ENCODE peak calls at places on chromosomes 2 and 18, in eight cellular contexts. One of them, this sample, is unnamed.

GRCh38 chr2:101446869-101447268 is 28.0 kb downstream of the RFX8 start:
- DNase-seq in HepG2: no peak
- DNase-seq in Panc1: no peak
- DNase-seq in A549: no peak
- DNase-seq in K562: no peak
- DNase-seq in GM23338: no peak
- DNase-seq in SK-N-SH: no peak
- DNase-seq in HCT116: no peak
- DNase-seq in this sample: peak; percentile 56

GRCh38 chr2:69253893-69254292 is 133.1 kb downstream of the GFPT1 start:
- DNase-seq in SK-N-SH: no peak
- DNase-seq in GM23338: no peak
- DNase-seq in A549: peak; percentile 83
- DNase-seq in Panc1: peak; percentile 98
- DNase-seq in HCT116: no peak
- DNase-seq in K562: no peak
- DNase-seq in HepG2: no peak
- DNase-seq in this sample: no peak

GRCh38 chr2:145729993-145730770 is 1210.3 kb upstream of the ZEB2 start:
- DNase-seq in A549: no peak
- DNase-seq in GM23338: no peak
- DNase-seq in K562: peak; percentile 47
- DNase-seq in HepG2: no peak
- DNase-seq in Panc1: no peak
- DNase-seq in SK-N-SH: no peak
- DNase-seq in HCT116: no peak
- DNase-seq in this sample: no peak

GRCh38 chr2:239826376-239826775 is 198.8 kb downstream of the NDUFA10 start:
- DNase-seq in A549: no peak
- DNase-seq in Panc1: no peak
- DNase-seq in GM23338: no peak
- DNase-seq in SK-N-SH: no peak
- DNase-seq in HCT116: no peak
- DNase-seq in K562: no peak
- DNase-seq in HepG2: no peak
- DNase-seq in this sample: no peak

GRCh38 chr18:6781179-6781714 is 51.7 kb downstream of the ARHGAP28 start:
- DNase-seq in SK-N-SH: peak; percentile 72
- DNase-seq in HCT116: no peak
- DNase-seq in A549: no peak
- DNase-seq in GM23338: no peak
- DNase-seq in HepG2: no peak
- DNase-seq in Panc1: no peak
- DNase-seq in K562: no peak
- DNase-seq in this sample: no peak

GRCh38 chr2:45797451-45798230 is 146.2 kb downstream of the PRKCE start:
- DNase-seq in A549: no peak
- DNase-seq in GM23338: peak; percentile 19
- DNase-seq in HepG2: no peak
- DNase-seq in Panc1: no peak
- DNase-seq in HCT116: no peak
- DNase-seq in SK-N-SH: no peak
- DNase-seq in K562: no peak
- DNase-seq in this sample: no peak

GRCh38 chr2:181953773-181954537 is 31.7 kb upstream of the PPP1R1C start:
- DNase-seq in K562: peak; percentile 67
- DNase-seq in HCT116: peak; percentile 83
- DNase-seq in HepG2: peak; percentile 70
- DNase-seq in SK-N-SH: peak; percentile 67
- DNase-seq in A549: peak; percentile 55
- DNase-seq in Panc1: peak; percentile 42
- DNase-seq in GM23338: peak; percentile 95
- DNase-seq in this sample: peak; percentile 15

GRCh38 chr2:219618733-219619122 is 8.7 kb upstream of the SLC4A3 start:
- DNase-seq in A549: no peak
- DNase-seq in GM23338: no peak
- DNase-seq in HepG2: no peak
- DNase-seq in SK-N-SH: no peak
- DNase-seq in Panc1: no peak
- DNase-seq in K562: no peak
- DNase-seq in HCT116: no peak
- DNase-seq in this sample: no peak

GRCh38 chr2:72993147-72993546 is 75.8 kb downstream of the EMX1 start:
- DNase-seq in Panc1: peak; percentile 43
- DNase-seq in GM23338: peak; percentile 87
- DNase-seq in HepG2: peak; percentile 58
- DNase-seq in A549: peak; percentile 89
- DNase-seq in K562: peak; percentile 85
- DNase-seq in SK-N-SH: peak; percentile 85
- DNase-seq in HCT116: peak; percentile 22
- DNase-seq in this sample: peak; percentile 35

GRCh38 chr2:208134928-208135586 is 5.4 kb upstream of the CRYGC start:
- DNase-seq in A549: no peak
- DNase-seq in GM23338: no peak
- DNase-seq in HepG2: peak; percentile 33
- DNase-seq in Panc1: no peak
- DNase-seq in HCT116: no peak
- DNase-seq in K562: no peak
- DNase-seq in SK-N-SH: no peak
- DNase-seq in this sample: peak; percentile 12

GRCh38 chr2:11319939-11320338 is 24.5 kb downstream of the ROCK2 start:
- DNase-seq in A549: no peak
- DNase-seq in Panc1: no peak
- DNase-seq in K562: no peak
- DNase-seq in HCT116: no peak
- DNase-seq in HepG2: no peak
- DNase-seq in SK-N-SH: no peak
- DNase-seq in GM23338: no peak
- DNase-seq in this sample: no peak

GRCh38 chr2:173955004-173955403 is 10.2 kb downstream of the SP3 start:
- DNase-seq in HCT116: no peak
- DNase-seq in A549: no peak
- DNase-seq in Panc1: no peak
- DNase-seq in GM23338: no peak
- DNase-seq in K562: no peak
- DNase-seq in SK-N-SH: no peak
- DNase-seq in HepG2: peak; percentile 42
- DNase-seq in this sample: peak; percentile 59

GRCh38 chr2:55934337-55934736 is 10.8 kb upstream of the EFEMP1 start:
- DNase-seq in HCT116: no peak
- DNase-seq in HepG2: no peak
- DNase-seq in K562: no peak
- DNase-seq in GM23338: no peak
- DNase-seq in Panc1: no peak
- DNase-seq in SK-N-SH: no peak
- DNase-seq in A549: no peak
- DNase-seq in this sample: no peak

GRCh38 chr2:42967959-42968674 is 175.7 kb upstream of the HAAO start:
- DNase-seq in Panc1: no peak
- DNase-seq in K562: peak; percentile 91
- DNase-seq in HCT116: no peak
- DNase-seq in GM23338: no peak
- DNase-seq in A549: no peak
- DNase-seq in HepG2: no peak
- DNase-seq in SK-N-SH: peak; percentile 80
- DNase-seq in this sample: no peak

GRCh38 chr18:10354241-10354811 is 100.1 kb upstream of the APCDD1 start:
- DNase-seq in GM23338: no peak
- DNase-seq in A549: no peak
- DNase-seq in K562: no peak
- DNase-seq in SK-N-SH: no peak
- DNase-seq in HepG2: no peak
- DNase-seq in Panc1: no peak
- DNase-seq in HCT116: no peak
- DNase-seq in this sample: peak; percentile 17
- TF ChIP-seq REST in GM23338: no peak
- TF ChIP-seq REST in A549: no peak
- TF ChIP-seq REST in K562: no peak
- TF ChIP-seq REST in SK-N-SH: no peak
- TF ChIP-seq REST in HepG2: no peak
- TF ChIP-seq REST in Panc1: no peak
- TF ChIP-seq REST in HCT116: no peak
- TF ChIP-seq REST in this sample: no peak

GRCh38 chr18:48547456-48548403 is 8.9 kb downstream of the CTIF start:
- DNase-seq in GM23338: peak; percentile 55
- DNase-seq in HCT116: no peak
- DNase-seq in A549: no peak
- DNase-seq in Panc1: no peak
- DNase-seq in HepG2: no peak
- DNase-seq in K562: peak; percentile 19
- DNase-seq in SK-N-SH: no peak
- DNase-seq in this sample: no peak
- TF ChIP-seq REST in GM23338: no peak
- TF ChIP-seq REST in HCT116: no peak
- TF ChIP-seq REST in A549: no peak
- TF ChIP-seq REST in Panc1: no peak
- TF ChIP-seq REST in HepG2: no peak
- TF ChIP-seq REST in K562: no peak
- TF ChIP-seq REST in SK-N-SH: no peak
- TF ChIP-seq REST in this sample: no peak

GRCh38 chr2:7168012-7168411 is 250.8 kb downstream of the RNF144A start:
- DNase-seq in HepG2: no peak
- DNase-seq in K562: no peak
- DNase-seq in SK-N-SH: no peak
- DNase-seq in A549: no peak
- DNase-seq in HCT116: no peak
- DNase-seq in GM23338: no peak
- DNase-seq in Panc1: no peak
- DNase-seq in this sample: no peak
- TF ChIP-seq REST in HepG2: no peak
- TF ChIP-seq REST in K562: no peak
- TF ChIP-seq REST in SK-N-SH: no peak
- TF ChIP-seq REST in A549: no peak
- TF ChIP-seq REST in HCT116: no peak
- TF ChIP-seq REST in GM23338: no peak
- TF ChIP-seq REST in Panc1: no peak
- TF ChIP-seq REST in this sample: no peak

GRCh38 chr2:51232026-51232425 is 200.1 kb upstream of the NRXN1 start:
- DNase-seq in HCT116: no peak
- DNase-seq in GM23338: no peak
- DNase-seq in K562: no peak
- DNase-seq in Panc1: no peak
- DNase-seq in HepG2: no peak
- DNase-seq in SK-N-SH: no peak
- DNase-seq in A549: no peak
- DNase-seq in this sample: no peak

DNA sequence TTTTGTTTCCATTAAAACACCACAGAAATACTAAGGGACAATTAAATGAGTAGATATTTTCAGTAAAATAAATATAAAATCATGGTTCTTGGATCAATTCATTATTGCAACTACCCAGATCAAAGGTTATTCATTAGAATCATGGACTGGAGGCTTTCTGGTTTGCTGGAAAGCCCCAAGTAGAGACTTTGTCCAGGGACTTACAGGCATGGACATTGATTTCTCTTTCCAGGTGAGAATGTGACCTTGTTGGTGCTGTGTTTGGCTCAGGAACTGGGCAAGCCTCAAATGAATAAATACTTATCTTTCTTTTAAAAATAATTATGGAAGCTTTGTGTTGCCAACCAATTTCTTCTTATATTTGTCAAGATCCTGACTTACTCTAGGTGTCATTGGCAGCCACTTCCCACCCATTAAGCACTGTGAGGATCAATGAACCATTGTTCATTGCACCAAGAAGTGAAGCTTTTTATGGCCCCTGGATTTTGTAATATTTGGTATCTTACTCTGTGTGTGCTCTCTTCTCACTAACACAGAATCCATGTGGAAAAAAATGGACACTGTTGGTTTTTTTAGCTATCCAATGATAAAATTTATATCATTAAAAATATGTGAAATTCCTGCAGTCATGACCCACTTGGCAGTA is 205.8 kb upstream of the NRXN1 start:
- DNase-seq in K562: no peak
- DNase-seq in HepG2: no peak
- DNase-seq in A549: no peak
- DNase-seq in HCT116: no peak
- DNase-seq in Panc1: no peak
- DNase-seq in GM23338: no peak
- DNase-seq in SK-N-SH: no peak
- DNase-seq in this sample: no peak
- TF ChIP-seq REST in K562: no peak
- TF ChIP-seq REST in HepG2: no peak
- TF ChIP-seq REST in A549: no peak
- TF ChIP-seq REST in HCT116: no peak
- TF ChIP-seq REST in Panc1: no peak
- TF ChIP-seq REST in GM23338: no peak
- TF ChIP-seq REST in SK-N-SH: no peak
- TF ChIP-seq REST in this sample: no peak

GRCh38 chr2:152525277-152525838 is 190.4 kb downstream of the FMNL2 start:
- DNase-seq in HCT116: no peak
- DNase-seq in HepG2: peak; percentile 27
- DNase-seq in SK-N-SH: no peak
- DNase-seq in K562: no peak
- DNase-seq in GM23338: no peak
- DNase-seq in A549: no peak
- DNase-seq in Panc1: peak; percentile 53
- DNase-seq in this sample: no peak
- TF ChIP-seq REST in HCT116: no peak
- TF ChIP-seq REST in HepG2: no peak
- TF ChIP-seq REST in SK-N-SH: no peak
- TF ChIP-seq REST in K562: no peak
- TF ChIP-seq REST in GM23338: no peak
- TF ChIP-seq REST in A549: no peak
- TF ChIP-seq REST in Panc1: no peak
- TF ChIP-seq REST in this sample: no peak

DNA sequence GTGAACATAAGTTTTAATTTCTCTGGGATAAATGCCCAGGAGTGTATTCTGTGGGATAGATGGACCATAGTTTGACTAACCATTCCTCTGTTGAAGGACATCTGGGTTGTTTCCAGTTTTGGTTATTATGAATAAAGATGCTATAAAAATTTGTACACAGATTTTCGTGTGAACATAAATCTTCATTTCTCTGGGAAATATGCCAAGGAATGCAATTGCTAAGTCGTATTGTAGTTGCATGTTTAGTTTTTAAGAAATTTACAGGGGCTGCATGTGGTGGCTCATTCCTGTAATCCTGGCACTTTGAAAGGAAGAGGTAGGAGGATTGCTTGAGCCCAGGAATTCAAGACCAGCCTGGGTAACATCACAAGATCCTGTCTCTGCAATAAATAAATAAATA is 6.9 kb upstream of the SLC11A1 start:
- DNase-seq in SK-N-SH: no peak
- DNase-seq in HepG2: no peak
- DNase-seq in K562: no peak
- DNase-seq in Panc1: no peak
- DNase-seq in A549: no peak
- DNase-seq in GM23338: no peak
- DNase-seq in HCT116: no peak
- DNase-seq in this sample: no peak
- TF ChIP-seq REST in SK-N-SH: no peak
- TF ChIP-seq REST in HepG2: no peak
- TF ChIP-seq REST in K562: no peak
- TF ChIP-seq REST in Panc1: no peak
- TF ChIP-seq REST in A549: no peak
- TF ChIP-seq REST in GM23338: no peak
- TF ChIP-seq REST in HCT116: no peak
- TF ChIP-seq REST in this sample: no peak

This sample was measured in HL-60.